ENCODE peak calls at places on chromosomes 7 and 10, in four cellular contexts. P, K, L and O are unnamed samples.

GRCh38 chr10:114642729-114643128 is 15.3 kb downstream of the ABLIM1 start:
- DNase-seq in P (no peak), K (no peak), L (no peak), O (no peak)

GRCh38 chr10:61173450-61173849 is 229.5 kb upstream of the RHOBTB1 start:
- DNase-seq in P (no peak), K (no peak), L (no peak), O (no peak)

GRCh38 chr10:21173433-21173963 is 276.4 kb upstream of the NEBL start:
- DNase-seq in P (no peak), K (no peak), L (no peak), O (no peak)

GRCh38 chr7:29976673-29977072 is 12.9 kb downstream of the SCRN1 start:
- DNase-seq in P (no peak), K (no peak), L (peak; percentile 21), O (no peak)

GRCh38 chr10:110368556-110368955 is 63.8 kb upstream of the SMNDC1 start:
- DNase-seq in P (no peak), K (no peak), L (no peak), O (no peak)

GRCh38 chr7:23254051-23254681 is 7.6 kb downstream of the GPNMB start:
- DNase-seq in P (no peak), K (no peak), L (no peak), O (no peak)

GRCh38 chr7:147978651-147979050 is 611.9 kb upstream of the C7orf33 start:
- DNase-seq in P (no peak), K (no peak), L (no peak), O (no peak)

GRCh38 chr10:106224676-106225075 is 939.8 kb downstream of the SORCS1 start:
- DNase-seq in P (no peak), K (no peak), L (no peak), O (no peak)

GRCh38 chr10:103114876-103115275 is 78.2 kb downstream of the NT5C2 start:
- DNase-seq in P (no peak), K (no peak), L (no peak), O (no peak)

GRCh38 chr10:54501919-54502318 is 299.1 kb downstream of the PCDH15 start:
- DNase-seq in P (no peak), K (no peak), L (no peak), O (no peak)

GRCh38 chr7:83936056-83936703 is 258.4 kb downstream of the SEMA3A start:
- DNase-seq in P (peak; percentile 76), K (peak; percentile 23), L (peak; percentile 76), O (peak; percentile 44)

GRCh38 chr10:68301301-68301700 is 30.6 kb upstream of the HNRNPH3 start:
- DNase-seq in P (no peak), K (no peak), L (no peak), O (no peak)

GRCh38 chr10:98917828-98918227 is 317.8 kb downstream of the HPSE2 start:
- DNase-seq in P (no peak), K (no peak), L (no peak), O (no peak)

GRCh38 chr7:48421357-48421756 is 250.1 kb downstream of the ABCA13 start:
- DNase-seq in P (no peak), K (no peak), L (no peak), O (no peak)

GRCh38 chr7:122056977-122057376 is 87.1 kb downstream of the AASS start:
- DNase-seq in P (no peak), K (no peak), L (no peak), O (no peak)

GRCh38 chr7:64619705-64620104 is 46.2 kb upstream of the ZNF107 start:
- DNase-seq in P (no peak), K (no peak), L (no peak), O (no peak)